ENCODE peak calls at places on chromosomes 7 and 10, in nine cellular contexts. M is A549; L is hepatocyte; C is PC-3; D is effector memory CD4-positive, alpha-beta T cell; F is sigmoid colon; S is kidney; V is prostate gland; P is neuronal stem cell. I is an unnamed sample.
A peak's percentile ranks its signal among the peaks of the same experiment; 100 is the strongest.

GRCh38 chr7:27615420-27616185 is 47.1 kb downstream of the HIBADH start:
- DNase-seq in C (no peak), L (no peak), M (no peak), V (no peak), F (no peak), S (no peak), P (no peak), D (no peak), I (no peak)

GRCh38 chr7:113134025-113134424 is 15.7 kb upstream of the SMIM30 start:
- DNase-seq in F (no peak), D (no peak), P (no peak), M (no peak), L (no peak), C (no peak), V (no peak), S (no peak), I (no peak)

GRCh38 chr7:24968165-24968564 is 11.8 kb downstream of the OSBPL3 start:
- DNase-seq in D (no peak), S (peak; percentile 63), F (no peak), M (no peak), C (no peak), V (no peak), P (no peak), L (no peak), I (no peak)

GRCh38 chr7:10721289-10721688 is 252.4 kb upstream of the PHF14 start:
- DNase-seq in P (no peak), L (no peak), M (no peak), V (no peak), D (no peak), C (no peak), F (no peak), S (no peak), I (no peak)

GRCh38 chr7:122412441-122412840 is 107.9 kb upstream of the FEZF1 start:
- DNase-seq in P (no peak), S (no peak), F (no peak), M (no peak), D (no peak), V (no peak), L (no peak), C (peak; percentile 4), I (no peak)

GRCh38 chr10:125154529-125154928 is 5.8 kb downstream of the CTBP2 start:
- DNase-seq in S (no peak), M (no peak), F (peak; percentile 19), L (no peak), V (no peak), D (no peak), P (no peak), C (no peak), I (no peak)

GRCh38 chr7:32462966-32463365 is 27.2 kb downstream of the LSM5 start:
- DNase-seq in P (no peak), V (no peak), S (no peak), D (no peak), F (no peak), L (no peak), M (no peak), C (no peak), I (no peak)

GRCh38 chr7:151385626-151386300 is 24.1 kb downstream of the WDR86 start:
- DNase-seq in C (no peak), V (no peak), P (no peak), M (no peak), F (no peak), S (peak; percentile 74), D (no peak), L (no peak), I (peak; percentile 57)

GRCh38 chr10:29858352-29859267 is 200.8 kb downstream of the JCAD start:
- DNase-seq in S (peak; percentile 80), P (peak; percentile 46), F (peak; percentile 91), C (peak; percentile 81), D (no peak), M (peak; percentile 75), V (peak; percentile 74), L (peak; percentile 73), I (no peak)

GRCh38 chr7:105097619-105098018 is 83.6 kb downstream of the KMT2E start:
- DNase-seq in L (no peak), D (no peak), F (no peak), C (peak; percentile 89), M (peak; percentile 33), S (no peak), P (no peak), V (no peak), I (no peak)

GRCh38 chr7:13057462-13058200 is 370.2 kb downstream of the ARL4A start:
- DNase-seq in C (no peak), L (no peak), V (no peak), M (no peak), F (no peak), D (no peak), S (no peak), P (no peak), I (no peak)

GRCh38 chr7:46755120-46756034 is 826.5 kb downstream of the TNS3 start:
- DNase-seq in L (no peak), M (peak; percentile 41), P (no peak), C (no peak), F (no peak), V (no peak), D (no peak), S (no peak), I (no peak)

GRCh38 chr10:86759073-86759672 is 2.8 kb downstream of the BMPR1A start:
- DNase-seq in F (no peak), L (no peak), C (no peak), M (no peak), S (no peak), D (no peak), P (no peak), V (no peak), I (no peak)

GRCh38 chr10:15461353-15462108 is 90.4 kb upstream of the FAM171A1 start:
- DNase-seq in D (no peak), S (peak; percentile 88), V (no peak), C (peak; percentile 65), M (peak; percentile 73), L (peak; percentile 38), P (no peak), F (no peak), I (no peak)

GRCh38 chr7:107208563-107208962 is 39.8 kb downstream of the HBP1 start:
- DNase-seq in L (no peak), F (no peak), M (no peak), D (no peak), C (no peak), P (no peak), S (no peak), V (no peak), I (no peak)
- H3K27ac ChIP-seq in L (peak overlapping the region; percentile 37), F (no peak overlapping the region), M (no peak overlapping the region), D (no peak overlapping the region), C (no peak overlapping the region), P (no peak overlapping the region), S (no peak overlapping the region), V (peak overlapping the region; percentile 32), I (no peak overlapping the region)

GRCh38 chr10:74227697-74228424 is 76.8 kb downstream of the ADK start:
- DNase-seq in P (no peak), L (no peak), V (no peak), D (no peak), F (no peak), S (no peak), M (peak; percentile 28), C (peak; percentile 96), I (no peak)

GRCh38 chr10:74223755-74224530 is 72.9 kb downstream of the ADK start:
- DNase-seq in V (no peak), S (no peak), D (no peak), F (no peak), M (peak; percentile 68), L (no peak), C (peak; percentile 99), P (no peak), I (no peak)
- H3K4me3 ChIP-seq in V (no peak overlapping the region), S (no peak overlapping the region), D (no peak overlapping the region), F (no peak overlapping the region), M (peak overlapping the region; percentile 15), L (no peak overlapping the region), C (peak overlapping the region; percentile 6), P (no peak overlapping the region), I (no peak overlapping the region)

DNA sequence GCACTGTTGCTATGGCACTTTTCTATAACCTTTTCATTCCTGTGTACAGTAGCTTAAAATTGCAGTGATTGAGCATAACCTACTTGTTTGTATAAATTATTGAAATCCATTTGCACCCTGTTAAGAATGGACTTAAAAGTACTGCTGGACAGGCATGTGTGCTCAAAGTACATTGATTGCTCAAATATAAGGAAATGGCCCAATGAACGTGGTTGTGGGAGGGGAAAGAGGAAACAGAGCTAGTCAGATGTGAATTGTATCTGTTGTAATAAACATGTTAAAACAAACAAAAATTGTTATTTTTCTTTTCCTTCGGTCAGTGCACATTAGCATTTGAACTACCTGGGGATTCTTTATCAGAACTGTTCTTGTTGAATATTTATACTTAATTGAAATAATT is 57.1 kb upstream of the BAMBI start:
- DNase-seq in P (no peak), D (no peak), L (no peak), C (no peak), V (no peak), M (no peak), F (no peak), S (no peak), I (no peak)
- H3K27ac ChIP-seq in P (no peak overlapping the region), D (no peak overlapping the region), L (no peak overlapping the region), C (no peak overlapping the region), V (no peak overlapping the region), M (no peak overlapping the region), F (no peak overlapping the region), S (no peak overlapping the region), I (no peak overlapping the region)

DNA sequence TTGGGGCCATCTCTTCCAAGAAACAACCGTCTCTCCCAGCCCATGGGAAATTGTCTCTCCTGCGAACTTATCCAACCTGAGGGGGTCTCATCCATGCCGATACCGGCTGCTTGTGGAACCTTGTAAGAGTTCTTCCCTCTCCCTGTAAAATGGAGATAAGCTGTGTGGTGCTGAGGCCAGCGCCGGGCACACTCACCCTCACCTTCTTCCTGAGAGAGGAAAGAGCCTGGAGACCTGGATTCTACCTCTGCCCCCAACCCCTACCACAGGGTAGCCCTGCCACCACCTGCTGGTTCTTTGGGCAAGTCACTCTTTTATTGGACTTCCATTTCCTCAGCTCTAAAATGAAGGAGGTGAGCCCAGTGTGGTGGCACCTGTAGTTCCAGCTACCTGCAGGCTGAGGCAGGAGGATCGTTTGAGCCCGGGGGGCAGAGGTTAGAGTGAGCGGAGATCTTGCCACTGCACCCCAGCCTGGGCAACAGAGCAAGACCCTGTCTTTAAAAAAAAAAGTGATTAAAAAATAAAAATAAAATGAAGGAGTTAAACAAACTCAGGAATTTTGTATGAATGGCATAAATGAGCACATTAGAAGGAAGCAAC is 38.4 kb upstream of the PSAP start:
- DNase-seq in M (no peak), S (no peak), L (no peak), C (peak; percentile 10), F (no peak), P (no peak), V (no peak), D (no peak), I (no peak)
- H3K4me3 ChIP-seq in M (peak overlapping the region; percentile 61), S (peak overlapping the region; percentile 82), L (peak overlapping the region; percentile 57), C (peak overlapping the region; percentile 85), F (peak overlapping the region; percentile 35), P (peak overlapping the region; percentile 55), V (peak overlapping the region; percentile 36), D (peak overlapping the region; percentile 50), I (peak overlapping the region; percentile 40)

DNA sequence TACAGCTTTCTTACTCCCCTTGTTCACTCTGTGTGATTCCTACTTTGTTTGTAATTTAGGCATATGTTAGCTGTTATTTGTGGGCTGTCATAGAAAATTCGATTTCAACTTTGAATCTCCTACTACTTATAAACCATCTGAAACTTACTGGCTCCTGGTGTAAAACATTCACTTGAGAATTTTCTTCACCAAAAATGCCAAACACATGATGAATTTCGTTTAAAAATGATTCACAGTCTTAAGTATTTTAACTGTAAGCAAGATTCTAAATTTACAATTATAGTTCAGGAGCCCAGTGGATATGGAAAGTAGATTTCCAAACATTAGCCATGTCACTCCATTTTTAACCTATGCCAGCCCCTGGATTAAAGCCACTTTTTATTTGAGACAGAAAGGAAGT is 3.1 kb downstream of the CPED1 start:
- DNase-seq in M (no peak), C (peak; percentile 41), P (no peak), L (no peak), D (no peak), F (no peak), V (no peak), S (no peak), I (no peak)
- H3K27ac ChIP-seq in M (no peak overlapping the region), C (peak overlapping the region; percentile 28), P (no peak overlapping the region), L (peak overlapping the region; percentile 89), D (no peak overlapping the region), F (peak overlapping the region; percentile 89), V (peak overlapping the region; percentile 80), S (peak overlapping the region; percentile 6), I (no peak overlapping the region)

I was measured in RWPE2.